ENCODE peak calls at places on chromosomes 2 and 18, in six cellular contexts. One of them, this sample, is unnamed.

GRCh38 chr2:16978291-16978690 is 312.7 kb upstream of the CYRIA start:
- DNase-seq in neural progenitor cell: no peak
- DNase-seq in neural crest cell: no peak
- DNase-seq in GM23338: no peak
- DNase-seq in AG10803: no peak
- DNase-seq in kidney: no peak
- DNase-seq in this sample: no peak

GRCh38 chr2:8588831-8589191 is 93.0 kb upstream of the ID2 start:
- DNase-seq in GM23338: no peak
- DNase-seq in AG10803: no peak
- DNase-seq in neural progenitor cell: no peak
- DNase-seq in kidney: no peak
- DNase-seq in neural crest cell: no peak
- DNase-seq in this sample: no peak

GRCh38 chr2:10285578-10286198 is 17.0 kb upstream of the HPCAL1 start:
- DNase-seq in neural progenitor cell: no peak
- DNase-seq in neural crest cell: no peak
- DNase-seq in kidney: peak; percentile 92
- DNase-seq in GM23338: no peak
- DNase-seq in AG10803: peak; percentile 63
- DNase-seq in this sample: peak; percentile 94

GRCh38 chr2:205411558-205411957 is 270.7 kb upstream of the NRP2 start:
- DNase-seq in neural crest cell: no peak
- DNase-seq in GM23338: no peak
- DNase-seq in AG10803: peak; percentile 40
- DNase-seq in neural progenitor cell: no peak
- DNase-seq in kidney: no peak
- DNase-seq in this sample: no peak

GRCh38 chr18:73991570-73991969 is 156.1 kb downstream of the FBXO15 start:
- DNase-seq in neural crest cell: no peak
- DNase-seq in neural progenitor cell: no peak
- DNase-seq in GM23338: no peak
- DNase-seq in AG10803: no peak
- DNase-seq in kidney: no peak
- DNase-seq in this sample: no peak

GRCh38 chr2:116510117-116510671 is 1304.3 kb upstream of the DDX18 start:
- DNase-seq in neural progenitor cell: peak; percentile 59
- DNase-seq in AG10803: no peak
- DNase-seq in neural crest cell: peak; percentile 8
- DNase-seq in GM23338: peak; percentile 73
- DNase-seq in kidney: no peak
- DNase-seq in this sample: no peak

GRCh38 chr2:54924121-54924520 is 126.1 kb downstream of the RTN4 start:
- DNase-seq in GM23338: no peak
- DNase-seq in kidney: no peak
- DNase-seq in neural progenitor cell: no peak
- DNase-seq in AG10803: no peak
- DNase-seq in neural crest cell: no peak
- DNase-seq in this sample: no peak

GRCh38 chr2:205712508-205712907 is 30.2 kb downstream of the NRP2 start:
- DNase-seq in AG10803: peak; percentile 51
- DNase-seq in neural crest cell: no peak
- DNase-seq in kidney: no peak
- DNase-seq in GM23338: no peak
- DNase-seq in neural progenitor cell: no peak
- DNase-seq in this sample: no peak

GRCh38 chr2:38535745-38536506 is 66.8 kb downstream of the HNRNPLL start:
- DNase-seq in AG10803: peak; percentile 49
- DNase-seq in neural crest cell: peak; percentile 87
- DNase-seq in neural progenitor cell: peak; percentile 93
- DNase-seq in kidney: peak; percentile 91
- DNase-seq in GM23338: peak; percentile 92
- DNase-seq in this sample: peak; percentile 60

GRCh38 chr2:71620851-71621251 is 167.5 kb downstream of the DYSF start:
- DNase-seq in GM23338: no peak
- DNase-seq in neural progenitor cell: no peak
- DNase-seq in neural crest cell: no peak
- DNase-seq in AG10803: no peak
- DNase-seq in kidney: peak; percentile 25
- DNase-seq in this sample: no peak

GRCh38 chr18:67599277-67599676 is 82.8 kb upstream of the DSEL start:
- DNase-seq in neural progenitor cell: no peak
- DNase-seq in GM23338: no peak
- DNase-seq in AG10803: peak; percentile 69
- DNase-seq in neural crest cell: no peak
- DNase-seq in kidney: no peak
- DNase-seq in this sample: no peak

GRCh38 chr2:19349911-19350677 is 8.3 kb downstream of the OSR1 start:
- DNase-seq in neural progenitor cell: peak; percentile 84
- DNase-seq in kidney: peak; percentile 80
- DNase-seq in AG10803: no peak
- DNase-seq in neural crest cell: peak; percentile 70
- DNase-seq in GM23338: peak; percentile 85
- DNase-seq in this sample: no peak

GRCh38 chr2:232174662-232175061 is 203.9 kb upstream of the ALPP start:
- DNase-seq in neural crest cell: no peak
- DNase-seq in kidney: no peak
- DNase-seq in GM23338: no peak
- DNase-seq in AG10803: no peak
- DNase-seq in neural progenitor cell: no peak
- DNase-seq in this sample: no peak

GRCh38 chr18:26771524-26771923 is 94.0 kb downstream of the AQP4 start:
- DNase-seq in neural crest cell: no peak
- DNase-seq in neural progenitor cell: peak; percentile 47
- DNase-seq in GM23338: peak; percentile 73
- DNase-seq in AG10803: no peak
- DNase-seq in kidney: no peak
- DNase-seq in this sample: no peak

GRCh38 chr2:197674546-197674945 is 841 bp downstream of the RFTN2 start:
- DNase-seq in kidney: no peak
- DNase-seq in AG10803: peak; percentile 24
- DNase-seq in neural crest cell: no peak
- DNase-seq in GM23338: no peak
- DNase-seq in neural progenitor cell: peak; percentile 6
- DNase-seq in this sample: no peak

GRCh38 chr2:119724656-119725485 is 34.9 kb upstream of the PTPN4 start:
- DNase-seq in GM23338: no peak
- DNase-seq in AG10803: no peak
- DNase-seq in kidney: no peak
- DNase-seq in neural progenitor cell: no peak
- DNase-seq in neural crest cell: no peak
- DNase-seq in this sample: no peak

GRCh38 chr2:73091696-73092095 is 20.2 kb upstream of the SFXN5 start:
- DNase-seq in AG10803: no peak
- DNase-seq in GM23338: no peak
- DNase-seq in kidney: peak; percentile 37
- DNase-seq in neural crest cell: no peak
- DNase-seq in neural progenitor cell: no peak
- DNase-seq in this sample: no peak

GRCh38 chr2:27262379-27263286 is at the start of gene SLC30A3:
- DNase-seq in kidney: peak; percentile 87
- DNase-seq in GM23338: peak; percentile 74
- DNase-seq in neural crest cell: peak; percentile 33
- DNase-seq in neural progenitor cell: peak; percentile 74
- DNase-seq in AG10803: peak; percentile 13
- DNase-seq in this sample: peak; percentile 61

DNA sequence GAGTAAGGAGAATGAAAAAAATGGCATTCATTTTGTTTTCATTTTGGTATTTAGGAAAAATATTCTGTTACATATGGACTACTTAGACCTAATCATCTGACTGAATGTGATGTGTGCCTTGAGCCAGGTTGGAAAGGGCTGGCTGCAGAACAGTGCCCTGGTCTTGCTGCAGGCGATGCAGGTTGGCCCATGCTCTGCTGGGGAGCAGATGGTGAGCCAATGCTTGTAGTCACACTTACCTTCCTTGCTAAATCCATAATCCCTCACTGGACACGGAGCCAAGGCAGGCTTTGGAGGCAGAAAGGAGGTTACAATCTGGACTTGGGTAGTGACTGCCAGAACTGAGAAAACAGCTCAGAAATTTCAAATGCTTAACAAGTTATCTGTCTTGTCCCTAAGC is 228.7 kb downstream of the ARHGAP15 start:
- DNase-seq in kidney: peak; percentile 29
- DNase-seq in neural crest cell: no peak
- DNase-seq in neural progenitor cell: peak; percentile 21
- DNase-seq in AG10803: no peak
- DNase-seq in GM23338: no peak
- DNase-seq in this sample: no peak
- TF ChIP-seq CTCF in kidney: no peak
- TF ChIP-seq CTCF in neural crest cell: no peak
- TF ChIP-seq CTCF in neural progenitor cell: no peak
- TF ChIP-seq CTCF in AG10803: no peak
- TF ChIP-seq CTCF in GM23338: no peak
- TF ChIP-seq CTCF in this sample: no peak

GRCh38 chr2:49770919-49771318 is 616.6 kb upstream of the FSHR start:
- DNase-seq in GM23338: peak; percentile 85
- DNase-seq in neural progenitor cell: peak; percentile 80
- DNase-seq in neural crest cell: peak; percentile 53
- DNase-seq in kidney: no peak
- DNase-seq in AG10803: no peak
- DNase-seq in this sample: no peak
- TF ChIP-seq CTCF in GM23338: peak; percentile 77
- TF ChIP-seq CTCF in neural progenitor cell: peak; percentile 80
- TF ChIP-seq CTCF in neural crest cell: peak; percentile 71
- TF ChIP-seq CTCF in kidney: peak; percentile 40
- TF ChIP-seq CTCF in AG10803: no peak
- TF ChIP-seq CTCF in this sample: no peak

GRCh38 chr2:110741491-110741980 is 9.2 kb downstream of the ACOXL start:
- DNase-seq in kidney: no peak
- DNase-seq in neural crest cell: no peak
- DNase-seq in neural progenitor cell: peak; percentile 23
- DNase-seq in AG10803: no peak
- DNase-seq in GM23338: peak; percentile 54
- DNase-seq in this sample: no peak
- TF ChIP-seq CTCF in kidney: no peak
- TF ChIP-seq CTCF in neural crest cell: no peak
- TF ChIP-seq CTCF in neural progenitor cell: peak; percentile 22
- TF ChIP-seq CTCF in AG10803: no peak
- TF ChIP-seq CTCF in GM23338: no peak
- TF ChIP-seq CTCF in this sample: no peak

DNA sequence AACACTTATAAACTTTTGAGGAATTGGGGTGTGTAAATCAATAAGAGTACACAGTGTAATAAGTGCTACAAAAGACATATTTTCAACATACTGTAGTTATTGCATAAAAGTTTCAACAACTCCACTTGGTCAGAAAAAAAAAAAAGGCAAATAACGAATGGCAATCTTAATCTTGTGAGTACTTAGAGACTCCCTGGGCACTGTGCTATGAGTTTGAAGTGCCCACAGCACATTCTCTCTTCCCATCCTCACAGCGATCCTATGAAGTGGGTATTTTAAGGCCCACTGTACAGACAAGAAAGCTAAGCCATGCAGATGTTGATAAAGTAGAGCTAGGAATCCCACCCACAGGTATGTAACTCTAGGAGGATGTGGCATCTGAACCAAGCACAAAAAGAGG is 112.3 kb downstream of the STK39 start:
- DNase-seq in kidney: no peak
- DNase-seq in AG10803: no peak
- DNase-seq in GM23338: no peak
- DNase-seq in neural progenitor cell: no peak
- DNase-seq in neural crest cell: no peak
- DNase-seq in this sample: no peak
- TF ChIP-seq CTCF in kidney: no peak
- TF ChIP-seq CTCF in AG10803: no peak
- TF ChIP-seq CTCF in GM23338: no peak
- TF ChIP-seq CTCF in neural progenitor cell: no peak
- TF ChIP-seq CTCF in neural crest cell: no peak
- TF ChIP-seq CTCF in this sample: no peak